ENCODE peak calls at places on chromosomes 13 and 19, in five cellular contexts. F is effector CD4-positive, alpha-beta T cell; B is posterior cingulate gyrus; T is ureter; D is psoas muscle. H is an unnamed sample.
A peak's percentile ranks its signal among the peaks of the same experiment; 100 is the strongest.

GRCh38 chr19:6125571-6125989 is 9.9 kb upstream of the ACSBG2 start:
- DNase-seq in F (peak; percentile 57), T (peak; percentile 59), D (peak; percentile 35), B (peak; percentile 35), H (peak; percentile 68)

GRCh38 chr19:51737924-51738323 is 13.8 kb downstream of the FPR1 start:
- DNase-seq in D (no peak), F (no peak), T (no peak), B (no peak), H (no peak)

GRCh38 chr13:112451512-112452379 is 75.6 kb downstream of the SPACA7 start:
- DNase-seq in T (no peak), D (no peak), B (no peak), F (no peak), H (no peak)

GRCh38 chr13:26557393-26558073 is at the start of gene WASF3:
- DNase-seq in B (peak; percentile 96), F (no peak), T (peak; percentile 94), D (peak; percentile 95), H (peak; percentile 98)

GRCh38 chr19:7515091-7515470 is 822 bp upstream of the ZNF358 start:
- DNase-seq in B (no peak), D (no peak), T (no peak), F (no peak), H (no peak)

GRCh38 chr13:97072297-97072696 is 78.0 kb upstream of the OXGR1 start:
- DNase-seq in D (no peak), T (no peak), B (no peak), F (no peak), H (no peak)

GRCh38 chr13:72390909-72391308 is 336.5 kb downstream of the MZT1 start:
- DNase-seq in D (no peak), B (no peak), T (no peak), F (no peak), H (no peak)

GRCh38 chr19:1093811-1094553 is 1.2 kb downstream of the POLR2E start:
- DNase-seq in T (no peak), F (no peak), B (no peak), D (no peak), H (no peak)

GRCh38 chr19:33309826-33310225 is 7.5 kb upstream of the CEBPA start:
- DNase-seq in B (no peak), T (no peak), D (no peak), F (no peak), H (no peak)

GRCh38 chr13:108044929-108045328 is 170.4 kb downstream of the LIG4 start:
- DNase-seq in T (no peak), F (no peak), B (no peak), D (no peak), H (no peak)

GRCh38 chr19:57748029-57748428 is 1.4 kb downstream of the ZNF776 start:
- DNase-seq in D (no peak), F (no peak), T (no peak), B (no peak), H (no peak)

GRCh38 chr13:44068737-44069136 is 189.0 kb downstream of the LACC1 start:
- DNase-seq in F (no peak), B (no peak), T (no peak), D (no peak), H (peak; percentile 44)

GRCh38 chr19:37355901-37356300 is 15.0 kb upstream of the ZNF527 start:
- DNase-seq in D (no peak), T (no peak), B (no peak), F (no peak), H (no peak)

GRCh38 chr13:30664689-30665088 is 47.0 kb downstream of the USPL1 start:
- DNase-seq in D (no peak), B (no peak), F (no peak), T (no peak), H (no peak)

GRCh38 chr19:347946-348861 is 3.6 kb upstream of the MIER2 start:
- DNase-seq in D (no peak), T (no peak), F (no peak), B (no peak), H (no peak)

H was measured in NCI-H748 treated with DMSO at 0.1 percent for 48 hours.